ENCODE peak calls at places on chromosomes 3 and 15, in five cellular contexts. O is cardiac fibroblast, X is astrocyte of the cerebellum, K is fibroblast of lung, G is sigmoid colon. Q is an unnamed sample.

GRCh38 chr3:191100516-191100915 is 98.5 kb upstream of the OSTN start:
- DNase-seq in O (no peak), X (no peak), K (no peak), G (no peak), Q (no peak)

GRCh38 chr3:30640856-30641255 is 34.5 kb downstream of the TGFBR2 start:
- DNase-seq in O (no peak), X (no peak), K (no peak), G (no peak), Q (no peak)

GRCh38 chr15:88476635-88477038 is 9.1 kb downstream of the MRPS11 start:
- DNase-seq in O (peak), X (peak), K (peak), G (no peak), Q (no peak)

GRCh38 chr15:48336940-48337339 is 5.7 kb downstream of the DUT start:
- DNase-seq in O (peak), X (no peak), K (peak), G (no peak), Q (no peak)

GRCh38 chr3:5302661-5303060 is 115.2 kb downstream of the EDEM1 start:
- DNase-seq in O (no peak), X (no peak), K (no peak), G (no peak), Q (no peak)

GRCh38 chr3:160200328-160200727 is 24.9 kb upstream of the C3orf80 start:
- DNase-seq in O (peak), X (no peak), K (no peak), G (no peak), Q (no peak)

GRCh38 chr3:14288833-14289451 is 110.3 kb downstream of the LSM3 start:
- DNase-seq in O (no peak), X (no peak), K (no peak), G (no peak), Q (no peak)

GRCh38 chr15:40340740-40341400 is at the start of gene CCDC9B:
- DNase-seq in O (peak), X (no peak), K (peak), G (peak), Q (peak)

GRCh38 chr3:152921351-152921750 is 86.4 kb downstream of the P2RY1 start:
- DNase-seq in O (no peak), X (no peak), K (no peak), G (no peak), Q (no peak)

GRCh38 chr15:41347236-41347635 is 14.6 kb downstream of the NUSAP1 start:
- DNase-seq in O (no peak), X (no peak), K (no peak), G (no peak), Q (no peak)

GRCh38 chr15:57705746-57706404 is 639 bp upstream of the POLR2M start:
- DNase-seq in O (no peak), X (no peak), K (no peak), G (no peak), Q (no peak)

GRCh38 chr3:117761992-117762944 is 1052.7 kb downstream of the TUSC7 start:
- DNase-seq in O (no peak), X (no peak), K (peak), G (no peak), Q (no peak)

GRCh38 chr15:52331490-52332240 is 36.1 kb upstream of the MYO5C start:
- DNase-seq in O (peak), X (peak), K (peak), G (no peak), Q (no peak)
- TF ChIP-seq CTCF in O (peak), X (peak), K (peak), G (no peak), Q (peak)

GRCh38 chr3:67947808-67948508 is 293.5 kb upstream of the SUCLG2 start:
- DNase-seq in O (no peak), X (no peak), K (no peak), G (no peak), Q (no peak)
- H3K4me3 ChIP-seq in O (no peak), X (no peak), K (no peak), G (no peak), Q (no peak)

DNA sequence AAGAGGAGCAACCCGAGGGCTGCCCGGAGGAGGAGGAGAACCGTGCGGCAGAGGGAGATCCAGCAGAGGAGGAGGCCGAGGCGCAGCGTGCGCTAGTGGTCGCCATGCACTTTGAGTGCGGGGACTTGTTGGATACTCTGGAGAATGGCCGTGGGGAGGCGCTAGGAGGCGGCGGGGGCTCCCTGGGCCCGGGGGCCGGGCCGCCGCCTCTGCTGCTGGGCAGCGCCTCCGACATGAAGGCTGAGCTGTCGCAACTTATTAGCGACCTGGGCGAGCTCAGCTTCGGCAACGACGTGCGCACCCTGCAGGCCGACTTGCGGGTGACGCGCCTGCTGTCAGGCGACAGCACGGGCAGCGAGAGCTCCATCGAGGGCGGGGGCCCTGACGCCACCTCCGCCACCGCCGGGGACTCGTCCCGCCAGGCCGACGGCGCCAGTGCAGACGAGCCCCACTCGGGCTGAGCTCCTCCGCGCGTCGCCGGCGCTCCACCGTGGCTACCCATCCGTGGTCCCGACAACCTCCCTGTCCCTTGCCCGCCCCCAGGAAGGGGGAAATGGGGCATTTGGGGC is 2.0 kb downstream of the FAM43A start:
- DNase-seq in O (peak), X (no peak), K (peak), G (peak), Q (no peak)
- TF ChIP-seq CTCF in O (peak), X (peak), K (peak), G (no peak), Q (peak)

GRCh38 chr3:37922721-37923575 is 61.3 kb downstream of the CTDSPL start:
- DNase-seq in O (peak), X (no peak), K (peak), G (no peak), Q (no peak)
- H3K4me3 ChIP-seq in O (no peak), X (no peak), K (no peak), G (no peak), Q (no peak)

DNA sequence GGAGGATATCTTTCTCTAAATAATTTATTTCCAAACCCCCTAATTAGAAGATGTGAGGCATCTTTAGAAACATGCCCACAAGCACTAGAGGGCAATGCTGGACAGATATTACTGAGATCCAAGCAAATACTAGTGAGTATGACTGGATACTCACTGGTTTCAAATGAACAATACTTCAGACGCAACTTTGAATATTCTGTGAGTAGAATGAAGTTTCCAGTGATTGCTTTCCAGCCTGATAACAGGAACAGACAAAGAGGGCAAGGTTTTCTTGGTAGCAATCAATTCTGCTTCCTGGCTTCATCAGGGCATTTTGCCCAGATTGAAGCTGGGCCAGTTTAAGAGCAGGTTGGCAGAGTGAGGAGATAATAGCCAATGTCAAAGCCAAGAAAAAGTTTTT is 442.6 kb upstream of the PDZRN3 start:
- DNase-seq in O (peak), X (no peak), K (no peak), G (no peak), Q (peak)
- TF ChIP-seq CTCF in O (no peak), X (peak), K (peak), G (no peak), Q (peak)

GRCh38 chr15:61053401-61053800 is 175.7 kb downstream of the RORA start:
- DNase-seq in O (no peak), X (no peak), K (no peak), G (no peak), Q (no peak)

GRCh38 chr15:61049934-61050333 is 179.2 kb downstream of the RORA start:
- DNase-seq in O (no peak), X (peak), K (peak), G (no peak), Q (peak)

GRCh38 chr15:61049003-61049402 is 180.1 kb downstream of the RORA start:
- DNase-seq in O (no peak), X (no peak), K (no peak), G (no peak), Q (no peak)

GRCh38 chr15:61050844-61051569 is 178.1 kb downstream of the RORA start:
- DNase-seq in O (no peak), X (no peak), K (no peak), G (no peak), Q (no peak)

GRCh38 chr15:61051570-61052031 is 177.5 kb downstream of the RORA start:
- DNase-seq in O (peak), X (peak), K (peak), G (peak), Q (peak)
- H3K4me3 ChIP-seq in O (no peak), X (no peak), K (no peak), G (no peak), Q (no peak)

DNA sequence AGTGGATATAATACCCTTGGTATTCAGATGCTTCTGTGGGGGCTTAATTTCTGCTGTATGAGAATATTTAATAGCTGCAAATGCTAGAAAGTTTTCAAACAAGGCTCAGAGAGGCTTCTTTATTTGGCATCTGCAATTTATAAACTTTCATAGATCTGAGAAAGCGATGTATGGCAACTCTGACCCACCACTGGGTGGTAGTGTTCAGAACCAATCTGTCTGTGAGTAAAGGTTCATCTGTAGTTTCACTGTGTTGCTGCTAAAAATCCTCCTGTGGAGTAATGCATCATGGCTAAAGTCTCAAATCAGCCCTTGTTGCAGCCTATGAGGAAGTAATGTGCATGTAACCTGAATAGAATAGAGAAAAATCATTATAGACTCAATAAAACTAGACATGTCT is 47.4 kb downstream of the CLSTN2 start:
- DNase-seq in O (peak), X (peak), K (no peak), G (no peak), Q (no peak)
- TF ChIP-seq CTCF in O (no peak), X (peak), K (no peak), G (no peak), Q (peak)

DNA sequence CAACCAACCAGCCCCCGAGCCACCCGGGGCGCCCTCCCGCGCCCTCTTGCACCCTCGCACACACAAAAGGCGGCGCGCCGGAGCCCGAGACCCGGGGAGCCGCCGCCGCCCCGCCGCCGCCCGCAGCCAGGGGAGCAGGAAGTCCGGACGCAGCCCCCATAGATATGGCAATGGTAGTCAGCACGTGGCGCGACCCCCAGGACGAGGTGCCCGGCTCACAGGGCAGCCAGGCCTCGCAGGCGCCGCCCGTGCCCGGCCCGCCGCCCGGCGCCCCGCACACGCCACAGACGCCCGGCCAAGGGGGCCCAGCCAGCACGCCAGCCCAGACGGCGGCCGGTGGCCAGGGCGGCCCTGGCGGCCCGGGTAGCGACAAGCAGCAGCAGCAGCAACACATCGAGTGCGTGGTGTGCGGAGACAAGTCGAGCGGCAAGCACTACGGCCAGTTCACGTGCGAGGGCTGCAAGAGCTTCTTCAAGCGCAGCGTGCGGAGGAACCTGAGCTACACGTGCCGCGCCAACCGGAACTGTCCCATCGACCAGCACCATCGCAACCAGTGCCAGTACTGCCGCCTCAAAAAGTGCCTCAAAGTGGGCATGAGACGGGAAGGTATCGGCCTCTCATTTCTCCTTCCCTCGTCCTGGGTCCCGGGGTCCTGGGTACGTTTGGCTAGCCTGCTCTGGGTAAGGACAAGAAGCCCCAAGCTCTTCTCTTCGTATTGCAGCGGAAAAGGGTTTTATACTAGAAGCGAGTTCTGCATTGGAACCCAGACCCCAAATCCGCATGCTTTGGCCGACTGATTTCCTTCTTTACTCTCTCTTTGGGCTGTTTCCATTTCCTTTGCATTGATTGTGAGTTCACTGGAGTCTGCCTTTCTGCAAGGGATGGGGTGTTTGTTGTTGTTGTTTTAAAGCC is 1.7 kb downstream of the NR2F2 start:
- DNase-seq in O (peak), X (no peak), K (peak), G (peak), Q (no peak)
- H3K4me3 ChIP-seq in O (peak), X (peak), K (peak), G (peak), Q (peak)

Q was measured in AG09309.